ENCODE peak calls at places on chromosomes 16 and 17, in five cellular contexts. D, F, R, M and U are unnamed samples.
A peak's percentile ranks its signal among the peaks of the same experiment; 100 is the strongest.

GRCh38 chr16:31461921-31462804 is 2.9 kb downstream of the ARMC5 start:
- DNase-seq in D (no peak), F (no peak), R (no peak), M (no peak), U (no peak)

GRCh38 chr17:78525511-78526160 is 51.6 kb downstream of the DNAH17 start:
- DNase-seq in D (no peak), F (no peak), R (no peak), M (no peak), U (no peak)

GRCh38 chr17:76276069-76276431 is 10.9 kb downstream of the UBALD2 start:
- DNase-seq in D (no peak), F (no peak), R (no peak), M (no peak), U (no peak)

GRCh38 chr17:16415031-16415924 is at the start of gene TRPV2:
- DNase-seq in D (no peak), F (peak; percentile 78), R (peak; percentile 52), M (no peak), U (no peak)

GRCh38 chr17:77281024-77281903 is 140.5 kb downstream of the SEC14L1 start:
- DNase-seq in D (peak; percentile 34), F (peak; percentile 92), R (peak; percentile 75), M (no peak), U (peak; percentile 82)

GRCh38 chr17:61504697-61505096 is 52.5 kb downstream of the TBX4 start:
- DNase-seq in D (no peak), F (no peak), R (no peak), M (peak; percentile 86), U (no peak)

GRCh38 chr17:51298508-51299371 is 38.4 kb downstream of the UTP18 start:
- DNase-seq in D (peak; percentile 57), F (peak; percentile 18), R (no peak), M (peak; percentile 65), U (no peak)

GRCh38 chr17:79914813-79915740 is 75.8 kb upstream of the CBX4 start:
- DNase-seq in D (no peak), F (no peak), R (no peak), M (no peak), U (no peak)

GRCh38 chr16:11301645-11302513 is 20.7 kb upstream of the PRM1 start:
- DNase-seq in D (no peak), F (no peak), R (no peak), M (no peak), U (no peak)

GRCh38 chr17:57048096-57048495 is 37.0 kb upstream of the AKAP1 start:
- DNase-seq in D (no peak), F (no peak), R (no peak), M (no peak), U (no peak)

GRCh38 chr17:5921919-5922318 is 148.3 kb upstream of the WSCD1 start:
- DNase-seq in D (peak; percentile 49), F (no peak), R (no peak), M (no peak), U (no peak)

GRCh38 chr16:19135896-19136438 is 22.2 kb downstream of the ITPRIPL2 start:
- DNase-seq in D (no peak), F (no peak), R (peak; percentile 93), M (peak; percentile 39), U (no peak)

GRCh38 chr17:78839762-78840529 is 668 bp downstream of the USP36 start:
- DNase-seq in D (peak; percentile 42), F (peak; percentile 49), R (peak; percentile 52), M (peak; percentile 61), U (no peak)

GRCh38 chr17:691423-691822 is 23.2 kb downstream of the VPS53 start:
- DNase-seq in D (peak; percentile 73), F (no peak), R (no peak), M (peak; percentile 81), U (no peak)

GRCh38 chr16:69448470-69449193 is 24.2 kb downstream of the CYB5B start:
- DNase-seq in D (no peak), F (no peak), R (no peak), M (peak; percentile 28), U (no peak)

GRCh38 chr17:76009969-76010661 is 9.5 kb downstream of the CDK3 start:
- DNase-seq in D (no peak), F (no peak), R (no peak), M (no peak), U (no peak)

GRCh38 chr17:64723781-64724180 is 61.7 kb upstream of the SMURF2 start:
- DNase-seq in D (no peak), F (no peak), R (no peak), M (peak; percentile 47), U (no peak)

GRCh38 chr17:7988750-7989178 is 13.7 kb upstream of the GUCY2D start:
- DNase-seq in D (peak; percentile 87), F (peak; percentile 76), R (peak; percentile 82), M (peak; percentile 94), U (peak; percentile 49)

GRCh38 chr16:81094771-81095251 is 1.4 kb downstream of the GCSH start:
- DNase-seq in D (no peak), F (no peak), R (no peak), M (peak; percentile 18), U (no peak)

GRCh38 chr16:56107944-56108583 is 83.2 kb upstream of the GNAO1 start:
- DNase-seq in D (no peak), F (no peak), R (no peak), M (no peak), U (no peak)

GRCh38 chr17:49334744-49335512 is 27.1 kb downstream of the ZNF652 start:
- DNase-seq in D (no peak), F (no peak), R (no peak), M (no peak), U (no peak)

GRCh38 chr17:75561927-75562603 is 25.5 kb upstream of the MYO15B start:
- DNase-seq in D (no peak), F (no peak), R (no peak), M (no peak), U (no peak)

GRCh38 chr16:19382084-19382801 is 35.4 kb upstream of the TMC5 start:
- DNase-seq in D (no peak), F (no peak), R (no peak), M (no peak), U (no peak)

GRCh38 chr16:72203401-72203800 is 31.4 kb upstream of the PMFBP1 start:
- DNase-seq in D (peak; percentile 77), F (peak; percentile 32), R (no peak), M (peak; percentile 65), U (peak; percentile 14)